ENCODE peak calls at places on chromosomes 5 and 9, in nine cellular contexts. N is AG04450, C is lower leg skin, Y is hepatocyte, S is NCI-H2081, H is EL, F is cardiac muscle cell, X is stomach, J is GM12892. Q is an unnamed sample.

GRCh38 chr5:62561896-62562295 is 16.7 kb upstream of the LRRC70 start:
- DNase-seq in N (no peak), C (no peak), Y (no peak), S (no peak), H (no peak), F (no peak), X (no peak), J (no peak), Q (no peak)

GRCh38 chr5:61623401-61624069 is 291.5 kb downstream of the ZSWIM6 start:
- DNase-seq in N (no peak), C (no peak), Y (no peak), S (no peak), H (no peak), F (no peak), X (no peak), J (no peak), Q (peak; percentile 18)

GRCh38 chr9:95627802-95628201 is 111.0 kb upstream of the PTCH1 start:
- DNase-seq in N (no peak), C (no peak), Y (no peak), S (no peak), H (peak; percentile 74), F (no peak), X (no peak), J (no peak), Q (no peak)

GRCh38 chr9:78064075-78064474 is 32.5 kb upstream of the GNAQ start:
- DNase-seq in N (no peak), C (no peak), Y (no peak), S (no peak), H (no peak), F (peak; percentile 19), X (no peak), J (no peak), Q (no peak)

GRCh38 chr9:136434580-136435169 is 5.0 kb downstream of the INPP5E start:
- DNase-seq in N (no peak), C (no peak), Y (no peak), S (no peak), H (no peak), F (no peak), X (no peak), J (no peak), Q (no peak)

GRCh38 chr5:54215233-54215736 is 95.1 kb downstream of the ARL15 start:
- DNase-seq in N (no peak), C (no peak), Y (no peak), S (no peak), H (no peak), F (no peak), X (no peak), J (no peak), Q (no peak)

GRCh38 chr5:134133995-134134541 is 19.6 kb downstream of the TCF7 start:
- DNase-seq in N (no peak), C (no peak), Y (no peak), S (no peak), H (no peak), F (no peak), X (peak; percentile 17), J (no peak), Q (no peak)

GRCh38 chr9:22975921-22976320 is 529.3 kb downstream of the DMRTA1 start:
- DNase-seq in N (no peak), C (no peak), Y (no peak), S (no peak), H (peak; percentile 5), F (no peak), X (no peak), J (no peak), Q (no peak)

GRCh38 chr9:98335666-98336065 is 80.2 kb upstream of the TBC1D2 start:
- DNase-seq in N (no peak), C (no peak), Y (no peak), S (no peak), H (no peak), F (no peak), X (no peak), J (no peak), Q (no peak)

GRCh38 chr5:95713960-95714710 is 17.0 kb upstream of the RHOBTB3 start:
- DNase-seq in N (no peak), C (no peak), Y (no peak), S (no peak), H (no peak), F (peak; percentile 52), X (no peak), J (no peak), Q (no peak)

GRCh38 chr5:64666058-64666457 is 24.2 kb upstream of the SHISAL2B start:
- DNase-seq in N (peak; percentile 29), C (no peak), Y (peak; percentile 65), S (no peak), H (peak; percentile 47), F (peak; percentile 88), X (no peak), J (no peak), Q (no peak)

GRCh38 chr5:101505891-101506570 is 602.9 kb upstream of the ST8SIA4 start:
- DNase-seq in N (no peak), C (no peak), Y (no peak), S (no peak), H (no peak), F (no peak), X (no peak), J (no peak), Q (no peak)

GRCh38 chr9:135249711-135250110 is 162.2 kb downstream of the OLFM1 start:
- DNase-seq in N (no peak), C (no peak), Y (no peak), S (no peak), H (no peak), F (no peak), X (no peak), J (no peak), Q (no peak)

GRCh38 chr5:155978805-155979204 is 348.2 kb upstream of the SGCD start:
- DNase-seq in N (no peak), C (peak; percentile 23), Y (no peak), S (no peak), H (no peak), F (no peak), X (no peak), J (no peak), Q (no peak)

GRCh38 chr5:15794117-15794985 is 294.4 kb downstream of the FBXL7 start:
- DNase-seq in N (no peak), C (no peak), Y (peak; percentile 11), S (no peak), H (no peak), F (peak; percentile 56), X (no peak), J (no peak), Q (no peak)

GRCh38 chr5:181028032-181028819 is 11.8 kb upstream of the BTNL9 start:
- DNase-seq in N (no peak), C (no peak), Y (peak; percentile 24), S (no peak), H (no peak), F (no peak), X (no peak), J (no peak), Q (peak; percentile 52)

GRCh38 chr5:55232985-55233928 is at the start of gene CCNO:
- DNase-seq in N (no peak), C (no peak), Y (peak; percentile 80), S (peak; percentile 86), H (peak; percentile 89), F (peak; percentile 82), X (peak; percentile 88), J (no peak), Q (peak; percentile 80)

GRCh38 chr9:133621868-133622267 is 12.7 kb upstream of the FAM163B start:
- DNase-seq in N (no peak), C (no peak), Y (no peak), S (peak; percentile 39), H (no peak), F (no peak), X (no peak), J (no peak), Q (no peak)

GRCh38 chr5:71924325-71924724 is 182.9 kb upstream of the MAP1B start:
- DNase-seq in N (no peak), C (no peak), Y (no peak), S (no peak), H (no peak), F (peak; percentile 34), X (no peak), J (no peak), Q (no peak)

GRCh38 chr5:78504726-78505431 is 143.7 kb downstream of the LHFPL2 start:
- DNase-seq in N (peak; percentile 99), C (peak; percentile 86), Y (peak; percentile 72), S (peak; percentile 24), H (peak; percentile 99), F (peak; percentile 99), X (peak; percentile 71), J (no peak), Q (peak; percentile 80)

GRCh38 chr5:125341436-125341835 is 595.0 kb upstream of the ZNF608 start:
- DNase-seq in N (no peak), C (no peak), Y (no peak), S (no peak), H (no peak), F (no peak), X (no peak), J (no peak), Q (no peak)

GRCh38 chr5:52989025-52989780 is at the start of gene ITGA2:
- DNase-seq in N (no peak), C (peak; percentile 27), Y (peak; percentile 78), S (peak; percentile 16), H (peak; percentile 65), F (peak; percentile 71), X (peak; percentile 61), J (peak; percentile 19), Q (peak; percentile 46)

GRCh38 chr9:94922098-94922607 is 195.7 kb downstream of the AOPEP start:
- DNase-seq in N (peak; percentile 95), C (peak; percentile 67), Y (peak; percentile 58), S (peak; percentile 60), H (peak; percentile 97), F (peak; percentile 96), X (no peak), J (no peak), Q (peak; percentile 52)

GRCh38 chr9:123615381-123615780 is 259.4 kb downstream of the CRB2 start:
- DNase-seq in N (no peak), C (no peak), Y (no peak), S (no peak), H (no peak), F (no peak), X (no peak), J (no peak), Q (no peak)

GRCh38 chr9:127769985-127770904 is 8.2 kb downstream of the SH2D3C start:
- DNase-seq in N (no peak), C (no peak), Y (no peak), S (no peak), H (no peak), F (peak; percentile 17), X (no peak), J (no peak), Q (no peak)

GRCh38 chr9:136044207-136044970 is 50.7 kb downstream of the NACC2 start:
- DNase-seq in N (no peak), C (no peak), Y (no peak), S (no peak), H (no peak), F (no peak), X (peak; percentile 14), J (peak; percentile 12), Q (no peak)

GRCh38 chr9:91991621-91992435 is 41.8 kb upstream of the ROR2 start:
- DNase-seq in N (no peak), C (no peak), Y (peak; percentile 34), S (no peak), H (peak; percentile 41), F (no peak), X (no peak), J (no peak), Q (no peak)

GRCh38 chr9:133979921-133980863 is 11.9 kb downstream of the VAV2 start:
- DNase-seq in N (no peak), C (no peak), Y (no peak), S (no peak), H (no peak), F (no peak), X (no peak), J (no peak), Q (no peak)

GRCh38 chr9:129185991-129186390 is 7.9 kb upstream of the IER5L start:
- DNase-seq in N (no peak), C (no peak), Y (no peak), S (no peak), H (peak; percentile 43), F (no peak), X (no peak), J (no peak), Q (no peak)

GRCh38 chr9:136839229-136840139 is 2.8 kb upstream of the AJM1 start:
- DNase-seq in N (no peak), C (no peak), Y (no peak), S (no peak), H (no peak), F (no peak), X (no peak), J (no peak), Q (no peak)

GRCh38 chr5:61461412-61461811 is 129.4 kb downstream of the ZSWIM6 start:
- DNase-seq in N (no peak), C (no peak), Y (peak; percentile 35), S (no peak), H (no peak), F (no peak), X (no peak), J (no peak), Q (no peak)